ENCODE peak calls at places on chromosomes 3 and 15, in nine cellular contexts. One of them, this sample, is unnamed.
A peak's percentile ranks its signal among the peaks of the same experiment; 100 is the strongest.

GRCh38 chr3:191246628-191247027 is 47.6 kb downstream of the OSTN start:
- DNase-seq in GM23248: peak; percentile 82
- DNase-seq in kidney glomerular epithelial cell: peak; percentile 32
- DNase-seq in PC-3: peak; percentile 92
- DNase-seq in NCI-H748 treated with DMSO at 0.1 percent for 48 hours: no peak
- DNase-seq in activated T-helper 1 cell treated with anti-CD3 and anti-CD28 coated beads, Interleukin-12 subunit alpha, Interleukin-12 subunit beta, Interleukin-2, Interleukin-4 antibody, amounts not matched to agents 30 ng/mL and 10 ng/mL and 1 ng/mL, durations not matched to agents 14 hours and 24 hours and 36 hours: no peak
- DNase-seq in natural killer cell: no peak
- DNase-seq in T-cell: no peak
- DNase-seq in A549: peak; percentile 5
- DNase-seq in this sample: no peak

GRCh38 chr3:147930417-147930816 is 521.3 kb downstream of the ZIC1 start:
- DNase-seq in T-cell: no peak
- DNase-seq in kidney glomerular epithelial cell: peak; percentile 63
- DNase-seq in NCI-H748 treated with DMSO at 0.1 percent for 48 hours: no peak
- DNase-seq in A549: no peak
- DNase-seq in PC-3: peak; percentile 47
- DNase-seq in activated T-helper 1 cell treated with anti-CD3 and anti-CD28 coated beads, Interleukin-12 subunit alpha, Interleukin-12 subunit beta, Interleukin-2, Interleukin-4 antibody, amounts not matched to agents 30 ng/mL and 10 ng/mL and 1 ng/mL, durations not matched to agents 14 hours and 24 hours and 36 hours: no peak
- DNase-seq in GM23248: peak; percentile 81
- DNase-seq in natural killer cell: no peak
- DNase-seq in this sample: no peak

GRCh38 chr3:102791641-102792589 is 357.1 kb downstream of the ZPLD1 start:
- DNase-seq in NCI-H748 treated with DMSO at 0.1 percent for 48 hours: no peak
- DNase-seq in T-cell: no peak
- DNase-seq in PC-3: no peak
- DNase-seq in natural killer cell: no peak
- DNase-seq in A549: no peak
- DNase-seq in kidney glomerular epithelial cell: no peak
- DNase-seq in GM23248: peak; percentile 78
- DNase-seq in activated T-helper 1 cell treated with anti-CD3 and anti-CD28 coated beads, Interleukin-12 subunit alpha, Interleukin-12 subunit beta, Interleukin-2, Interleukin-4 antibody, amounts not matched to agents 30 ng/mL and 10 ng/mL and 1 ng/mL, durations not matched to agents 14 hours and 24 hours and 36 hours: no peak
- DNase-seq in this sample: no peak

GRCh38 chr15:58517682-58518525 is 86.1 kb downstream of the LIPC start:
- DNase-seq in NCI-H748 treated with DMSO at 0.1 percent for 48 hours: no peak
- DNase-seq in natural killer cell: peak; percentile 48
- DNase-seq in A549: no peak
- DNase-seq in T-cell: no peak
- DNase-seq in PC-3: no peak
- DNase-seq in kidney glomerular epithelial cell: no peak
- DNase-seq in activated T-helper 1 cell treated with anti-CD3 and anti-CD28 coated beads, Interleukin-12 subunit alpha, Interleukin-12 subunit beta, Interleukin-2, Interleukin-4 antibody, amounts not matched to agents 30 ng/mL and 10 ng/mL and 1 ng/mL, durations not matched to agents 14 hours and 24 hours and 36 hours: no peak
- DNase-seq in GM23248: no peak
- DNase-seq in this sample: no peak

GRCh38 chr15:62453356-62453755 is 288.3 kb upstream of the C2CD4B start:
- DNase-seq in natural killer cell: no peak
- DNase-seq in GM23248: peak; percentile 52
- DNase-seq in NCI-H748 treated with DMSO at 0.1 percent for 48 hours: no peak
- DNase-seq in PC-3: peak; percentile 62
- DNase-seq in kidney glomerular epithelial cell: no peak
- DNase-seq in T-cell: no peak
- DNase-seq in A549: no peak
- DNase-seq in activated T-helper 1 cell treated with anti-CD3 and anti-CD28 coated beads, Interleukin-12 subunit alpha, Interleukin-12 subunit beta, Interleukin-2, Interleukin-4 antibody, amounts not matched to agents 30 ng/mL and 10 ng/mL and 1 ng/mL, durations not matched to agents 14 hours and 24 hours and 36 hours: no peak
- DNase-seq in this sample: no peak

GRCh38 chr15:39896837-39897236 is 23.2 kb downstream of the GPR176 start:
- DNase-seq in activated T-helper 1 cell treated with anti-CD3 and anti-CD28 coated beads, Interleukin-12 subunit alpha, Interleukin-12 subunit beta, Interleukin-2, Interleukin-4 antibody, amounts not matched to agents 30 ng/mL and 10 ng/mL and 1 ng/mL, durations not matched to agents 14 hours and 24 hours and 36 hours: no peak
- DNase-seq in NCI-H748 treated with DMSO at 0.1 percent for 48 hours: no peak
- DNase-seq in A549: no peak
- DNase-seq in natural killer cell: no peak
- DNase-seq in GM23248: peak; percentile 69
- DNase-seq in kidney glomerular epithelial cell: no peak
- DNase-seq in T-cell: no peak
- DNase-seq in PC-3: no peak
- DNase-seq in this sample: no peak

GRCh38 chr15:94240486-94240885 is 9.1 kb downstream of the MCTP2 start:
- DNase-seq in T-cell: no peak
- DNase-seq in GM23248: no peak
- DNase-seq in natural killer cell: no peak
- DNase-seq in A549: no peak
- DNase-seq in PC-3: no peak
- DNase-seq in kidney glomerular epithelial cell: no peak
- DNase-seq in activated T-helper 1 cell treated with anti-CD3 and anti-CD28 coated beads, Interleukin-12 subunit alpha, Interleukin-12 subunit beta, Interleukin-2, Interleukin-4 antibody, amounts not matched to agents 30 ng/mL and 10 ng/mL and 1 ng/mL, durations not matched to agents 14 hours and 24 hours and 36 hours: no peak
- DNase-seq in NCI-H748 treated with DMSO at 0.1 percent for 48 hours: no peak
- DNase-seq in this sample: no peak

GRCh38 chr3:49469037-49469875 is 811 bp upstream of the DAG1 start:
- DNase-seq in PC-3: peak; percentile 82
- DNase-seq in GM23248: peak; percentile 93
- DNase-seq in T-cell: no peak
- DNase-seq in A549: peak; percentile 48
- DNase-seq in natural killer cell: no peak
- DNase-seq in kidney glomerular epithelial cell: peak; percentile 77
- DNase-seq in activated T-helper 1 cell treated with anti-CD3 and anti-CD28 coated beads, Interleukin-12 subunit alpha, Interleukin-12 subunit beta, Interleukin-2, Interleukin-4 antibody, amounts not matched to agents 30 ng/mL and 10 ng/mL and 1 ng/mL, durations not matched to agents 14 hours and 24 hours and 36 hours: no peak
- DNase-seq in NCI-H748 treated with DMSO at 0.1 percent for 48 hours: no peak
- DNase-seq in this sample: peak; percentile 31

GRCh38 chr3:196868297-196868661 is 559 bp downstream of the SENP5 start:
- DNase-seq in PC-3: peak; percentile 10
- DNase-seq in kidney glomerular epithelial cell: peak; percentile 20
- DNase-seq in T-cell: peak; percentile 1
- DNase-seq in natural killer cell: no peak
- DNase-seq in GM23248: peak; percentile 71
- DNase-seq in NCI-H748 treated with DMSO at 0.1 percent for 48 hours: no peak
- DNase-seq in A549: peak; percentile 15
- DNase-seq in activated T-helper 1 cell treated with anti-CD3 and anti-CD28 coated beads, Interleukin-12 subunit alpha, Interleukin-12 subunit beta, Interleukin-2, Interleukin-4 antibody, amounts not matched to agents 30 ng/mL and 10 ng/mL and 1 ng/mL, durations not matched to agents 14 hours and 24 hours and 36 hours: peak; percentile 19
- DNase-seq in this sample: peak; percentile 59

GRCh38 chr15:82647045-82647834 is at the start of gene CPEB1:
- DNase-seq in A549: peak; percentile 66
- DNase-seq in kidney glomerular epithelial cell: no peak
- DNase-seq in GM23248: peak; percentile 81
- DNase-seq in activated T-helper 1 cell treated with anti-CD3 and anti-CD28 coated beads, Interleukin-12 subunit alpha, Interleukin-12 subunit beta, Interleukin-2, Interleukin-4 antibody, amounts not matched to agents 30 ng/mL and 10 ng/mL and 1 ng/mL, durations not matched to agents 14 hours and 24 hours and 36 hours: no peak
- DNase-seq in NCI-H748 treated with DMSO at 0.1 percent for 48 hours: no peak
- DNase-seq in natural killer cell: no peak
- DNase-seq in T-cell: peak; percentile 3
- DNase-seq in PC-3: no peak
- DNase-seq in this sample: no peak

GRCh38 chr3:47428585-47429145 is 47.1 kb downstream of the SCAP start:
- DNase-seq in kidney glomerular epithelial cell: no peak
- DNase-seq in PC-3: no peak
- DNase-seq in GM23248: no peak
- DNase-seq in T-cell: no peak
- DNase-seq in activated T-helper 1 cell treated with anti-CD3 and anti-CD28 coated beads, Interleukin-12 subunit alpha, Interleukin-12 subunit beta, Interleukin-2, Interleukin-4 antibody, amounts not matched to agents 30 ng/mL and 10 ng/mL and 1 ng/mL, durations not matched to agents 14 hours and 24 hours and 36 hours: no peak
- DNase-seq in A549: no peak
- DNase-seq in NCI-H748 treated with DMSO at 0.1 percent for 48 hours: no peak
- DNase-seq in natural killer cell: no peak
- DNase-seq in this sample: no peak

GRCh38 chr15:79812536-79812935 is 84.3 kb downstream of the MTHFS start:
- DNase-seq in A549: no peak
- DNase-seq in GM23248: peak; percentile 30
- DNase-seq in natural killer cell: no peak
- DNase-seq in activated T-helper 1 cell treated with anti-CD3 and anti-CD28 coated beads, Interleukin-12 subunit alpha, Interleukin-12 subunit beta, Interleukin-2, Interleukin-4 antibody, amounts not matched to agents 30 ng/mL and 10 ng/mL and 1 ng/mL, durations not matched to agents 14 hours and 24 hours and 36 hours: no peak
- DNase-seq in kidney glomerular epithelial cell: no peak
- DNase-seq in NCI-H748 treated with DMSO at 0.1 percent for 48 hours: no peak
- DNase-seq in PC-3: no peak
- DNase-seq in T-cell: no peak
- DNase-seq in this sample: no peak